ENCODE peak calls at places on chromosomes 5 and 9, in eight cellular contexts. V, A, G, Z, H, M, C and N are unnamed samples. For H3K9me3, the result is how much of the 10 kb centered on the place peaks cover.

GRCh38 chr5:176183321-176184074 is 54.7 kb upstream of the SIMC1 start:
- DNase-seq in H (no peak), M (no peak), Z (no peak), V (no peak), G (no peak), A (no peak), C (no peak), N (no peak)

GRCh38 chr9:130555968-130556367 is 23.4 kb upstream of the FUBP3 start:
- DNase-seq in Z (no peak), G (no peak), H (no peak), C (no peak), A (peak), V (no peak), M (no peak), N (no peak)

GRCh38 chr9:131274674-131275331 is 1.5 kb downstream of the FAM78A start:
- DNase-seq in V (peak), G (no peak), Z (no peak), C (peak), H (no peak), M (no peak), A (no peak), N (no peak)

GRCh38 chr5:51468196-51468595 is 84.9 kb downstream of the ISL1 start:
- DNase-seq in G (no peak), Z (no peak), C (no peak), V (no peak), M (no peak), A (no peak), H (no peak), N (no peak)

GRCh38 chr9:129406278-129407225 is 214.3 kb downstream of the C9orf50 start:
- DNase-seq in M (no peak), V (peak), Z (no peak), C (no peak), G (no peak), A (peak), H (peak), N (no peak)

GRCh38 chr9:38289486-38290275 is 102.8 kb upstream of the ALDH1B1 start:
- DNase-seq in A (no peak), V (no peak), Z (no peak), M (no peak), G (no peak), C (no peak), H (no peak), N (no peak)

GRCh38 chr9:130932220-130933069 is 6.6 kb downstream of the FIBCD1 start:
- DNase-seq in A (peak), V (no peak), M (no peak), Z (peak), C (peak), H (no peak), G (no peak), N (no peak)

GRCh38 chr5:137735531-137736284 is at the start of gene KLHL3:
- DNase-seq in V (peak), M (no peak), H (no peak), A (peak), G (no peak), C (peak), Z (peak), N (peak)

GRCh38 chr9:37036237-37037136 is 2.4 kb upstream of the PAX5 start:
- DNase-seq in M (no peak), V (peak), A (peak), C (no peak), Z (peak), H (no peak), G (no peak), N (no peak)

GRCh38 chr9:72203205-72203803 is 54.1 kb downstream of the GDA start:
- DNase-seq in V (no peak), C (no peak), Z (peak), M (no peak), A (peak), G (no peak), H (peak), N (no peak)

GRCh38 chr5:78829811-78830499 is 155.2 kb downstream of the ARSB start:
- DNase-seq in C (peak), H (no peak), V (no peak), A (no peak), M (peak), G (no peak), Z (no peak), N (no peak)

GRCh38 chr9:71725590-71726338 is 42.5 kb downstream of the CEMIP2 start:
- DNase-seq in C (no peak), A (peak), V (no peak), M (no peak), G (no peak), Z (no peak), H (peak), N (no peak)

GRCh38 chr9:90894956-90895687 is 93.5 kb downstream of the SYK start:
- DNase-seq in M (no peak), V (no peak), G (no peak), H (peak), C (no peak), A (peak), Z (peak), N (no peak)
- TF ChIP-seq CTCF in M (no peak), V (no peak), G (no peak), H (peak), C (peak), A (peak), Z (peak), N (no peak)

GRCh38 chr5:168415971-168416370 is 70.3 kb upstream of the RARS1 start:
- DNase-seq in C (no peak), G (no peak), V (no peak), A (no peak), M (no peak), Z (no peak), H (no peak), N (no peak)

GRCh38 chr5:168413596-168413995 is 72.7 kb upstream of the RARS1 start:
- DNase-seq in M (no peak), H (no peak), V (no peak), C (no peak), Z (no peak), A (no peak), G (no peak), N (no peak)

GRCh38 chr5:168420461-168420860 is 65.8 kb upstream of the RARS1 start:
- DNase-seq in V (no peak), C (no peak), Z (no peak), H (no peak), G (no peak), A (no peak), M (no peak), N (no peak)

GRCh38 chr5:168422431-168422830 is 63.8 kb upstream of the RARS1 start:
- DNase-seq in C (no peak), Z (no peak), A (no peak), M (no peak), V (no peak), H (peak), G (no peak), N (no peak)

DNA sequence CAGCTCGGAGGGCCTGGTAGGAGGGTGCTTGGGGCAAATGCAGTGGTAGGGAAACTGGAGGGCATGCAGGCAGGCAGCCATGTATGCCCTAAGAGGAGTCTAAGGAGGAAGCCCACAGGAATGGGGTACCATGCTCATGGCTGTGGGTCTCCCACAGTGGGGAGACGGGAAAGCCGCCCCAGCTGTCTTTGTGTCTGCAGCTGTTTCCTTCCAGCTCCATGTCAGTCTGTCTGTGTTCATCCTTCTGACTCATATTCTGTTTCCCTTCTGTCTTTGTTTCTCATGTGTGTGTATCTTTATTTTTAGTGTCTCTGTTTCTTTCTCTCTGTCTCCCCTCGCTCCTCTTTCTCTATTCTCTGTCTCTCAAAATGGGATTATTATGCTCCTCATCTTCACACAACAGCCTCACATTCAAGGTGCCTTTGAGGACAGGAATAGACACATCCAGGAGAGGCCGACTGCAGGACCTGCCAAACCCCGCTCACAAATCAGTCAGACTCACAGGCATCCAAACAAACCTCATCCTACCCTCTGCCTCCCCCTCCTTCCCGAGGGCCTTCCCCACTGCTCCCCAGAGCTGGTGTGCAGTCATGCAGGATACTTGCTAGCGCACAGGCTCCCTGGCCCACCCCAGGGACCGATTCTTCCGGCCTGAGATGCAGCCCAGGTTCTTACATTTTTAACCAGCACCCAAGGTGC is 68.4 kb upstream of the RARS1 start:
- DNase-seq in V (no peak), H (no peak), Z (no peak), G (no peak), A (no peak), M (no peak), C (no peak), N (no peak)
- H3K9me3 ChIP-seq in V (under half), H (under half), Z (under half), G (under half), A (under half), M (under half), C (under half), N (under half)

DNA sequence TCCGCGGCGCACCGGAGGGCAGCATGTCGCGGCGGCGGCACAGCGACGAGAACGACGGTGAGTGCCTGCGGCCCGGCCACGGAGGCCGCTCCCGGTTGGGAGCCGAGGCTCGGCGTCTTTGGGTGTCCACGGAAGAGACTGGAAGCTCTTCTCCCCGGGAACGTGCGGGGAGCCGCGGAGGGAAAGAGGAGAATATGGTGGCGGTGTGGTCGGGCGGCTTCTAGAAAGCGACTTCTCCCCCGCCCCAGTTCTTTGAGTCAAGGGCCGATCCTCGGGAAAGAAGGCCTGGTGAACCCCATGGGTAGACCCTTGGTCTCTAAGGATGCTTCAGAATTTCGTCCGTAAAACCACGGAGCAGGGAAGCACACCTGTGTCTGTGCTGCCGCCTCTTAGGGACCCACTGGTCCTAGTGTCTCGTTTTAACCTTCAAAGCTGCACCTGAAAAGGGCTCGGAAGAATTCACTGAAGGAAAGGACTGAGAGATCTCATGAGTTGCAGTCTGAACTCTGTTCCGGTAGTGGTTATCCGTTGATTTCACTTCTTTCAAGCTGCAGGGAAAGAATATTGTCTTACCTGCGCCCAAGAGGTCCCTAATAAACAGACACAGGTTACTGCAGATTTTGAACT is 351 bp downstream of the NCBP1 start:
- DNase-seq in M (no peak), G (no peak), C (no peak), H (no peak), A (no peak), V (no peak), Z (no peak), N (no peak)
- TF ChIP-seq CTCF in M (no peak), G (no peak), C (no peak), H (peak), A (no peak), V (no peak), Z (no peak), N (no peak)

DNA sequence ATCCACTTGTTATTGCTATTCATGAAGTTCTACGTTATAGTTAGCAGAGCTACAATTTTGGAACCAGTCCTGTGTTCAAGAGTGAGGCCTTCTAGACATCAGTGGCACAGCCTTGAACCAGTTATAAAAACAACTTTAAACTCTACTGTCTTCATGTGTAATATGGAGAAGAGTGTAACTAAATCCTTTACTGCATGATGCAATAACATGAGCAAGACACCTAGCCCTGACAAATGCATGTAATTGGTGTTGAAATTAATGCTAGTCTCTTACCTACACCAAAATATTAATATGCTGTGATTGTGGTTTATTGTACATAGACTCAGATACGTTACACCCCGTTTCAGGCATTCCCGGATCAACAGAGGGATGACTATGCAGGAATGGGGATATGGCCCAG is 654.6 kb downstream of the IRX1 start:
- DNase-seq in G (no peak), M (no peak), A (no peak), Z (no peak), C (no peak), H (no peak), V (no peak), N (no peak)
- H3K9me3 ChIP-seq in G (under half), M (under half), A (under half), Z (under half), C (under half), H (under half), V (under half), N (under half)

GRCh38 chr9:76459691-76460635 is 981 bp downstream of the GCNT1 start:
- DNase-seq in H (peak), V (peak), M (no peak), A (peak), Z (peak), G (no peak), C (peak), N (no peak)
- TF ChIP-seq CTCF in H (no peak), V (no peak), M (no peak), A (peak), Z (peak), G (no peak), C (peak), N (no peak)

GRCh38 chr5:131377785-131378325 is 114.0 kb downstream of the CDC42SE2 start:
- DNase-seq in M (no peak), H (no peak), V (no peak), Z (no peak), A (no peak), G (no peak), C (no peak), N (no peak)

GRCh38 chr5:131379071-131379538 is 115.3 kb downstream of the CDC42SE2 start:
- DNase-seq in A (no peak), H (peak), M (no peak), Z (no peak), G (no peak), V (no peak), C (no peak), N (no peak)

GRCh38 chr5:131368866-131369265 is 105.0 kb downstream of the CDC42SE2 start:
- DNase-seq in Z (no peak), M (no peak), A (no peak), H (no peak), G (no peak), C (no peak), V (no peak), N (no peak)

GRCh38 chr5:131375351-131375750 is 111.5 kb downstream of the CDC42SE2 start:
- DNase-seq in H (no peak), A (no peak), V (no peak), G (no peak), M (no peak), Z (no peak), C (no peak), N (no peak)

DNA sequence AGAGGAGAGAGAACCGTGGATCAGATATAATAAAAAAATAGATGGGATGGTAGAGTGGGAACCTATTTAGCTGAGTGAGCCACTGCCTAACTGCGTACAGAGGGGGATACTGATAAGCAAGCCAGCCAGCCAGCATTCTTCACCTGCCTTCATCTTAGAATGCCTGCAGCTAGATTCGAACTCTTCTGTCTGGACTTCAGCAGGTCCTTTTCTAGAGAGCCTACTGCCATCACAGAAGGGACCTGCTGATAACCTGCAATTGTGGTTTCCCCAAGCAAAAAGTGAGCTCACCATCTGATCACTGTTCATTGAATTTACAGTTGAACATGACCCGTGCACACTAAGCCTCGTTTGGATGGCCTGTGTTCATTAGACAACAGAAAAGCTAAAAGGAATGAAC is 109.4 kb downstream of the CDC42SE2 start:
- DNase-seq in M (no peak), C (no peak), H (no peak), Z (no peak), A (no peak), G (no peak), V (no peak), N (no peak)
- H3K9me3 ChIP-seq in M (under half), C (under half), H (under half), Z (under half), A (under half), G (under half), V (under half), N (under half)

DNA sequence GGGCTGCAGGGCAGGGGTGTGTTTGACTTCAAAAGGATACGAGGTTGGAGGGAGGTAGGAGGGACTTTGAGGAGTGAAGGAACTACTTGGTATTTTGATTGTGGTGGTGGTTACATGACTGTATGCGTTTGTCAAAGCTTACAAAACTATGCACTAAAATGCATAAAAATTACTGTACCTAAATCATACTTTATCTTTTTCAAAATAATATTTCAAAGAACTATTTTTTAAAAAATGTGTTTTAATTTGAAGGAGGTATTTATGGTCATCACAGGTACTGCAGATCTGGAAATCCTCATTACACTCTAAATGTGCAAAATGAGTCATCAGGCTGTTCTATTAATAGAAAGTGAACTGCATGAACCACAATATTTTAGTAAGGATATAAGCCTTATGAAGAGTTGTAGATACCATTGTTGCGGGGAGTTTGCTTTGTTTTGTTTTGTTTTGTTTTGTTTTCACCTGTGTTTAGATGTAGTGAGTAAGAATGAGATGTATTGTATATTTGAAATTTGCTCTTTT is 116.9 kb downstream of the ARRDC3 start:
- DNase-seq in G (no peak), V (no peak), A (no peak), C (no peak), Z (no peak), H (peak), M (no peak), N (no peak)
- TF ChIP-seq CTCF in G (peak), V (no peak), A (peak), C (peak), Z (no peak), H (no peak), M (peak), N (no peak)

GRCh38 chr9:96738147-96739027 is 39.5 kb downstream of the ZNF510 start:
- DNase-seq in C (no peak), G (no peak), A (no peak), M (no peak), H (no peak), V (no peak), Z (no peak), N (no peak)
- H3K9me3 ChIP-seq in C (half or more), G (half or more), A (under half), M (under half), H (half or more), V (under half), Z (under half), N (half or more)

DNA sequence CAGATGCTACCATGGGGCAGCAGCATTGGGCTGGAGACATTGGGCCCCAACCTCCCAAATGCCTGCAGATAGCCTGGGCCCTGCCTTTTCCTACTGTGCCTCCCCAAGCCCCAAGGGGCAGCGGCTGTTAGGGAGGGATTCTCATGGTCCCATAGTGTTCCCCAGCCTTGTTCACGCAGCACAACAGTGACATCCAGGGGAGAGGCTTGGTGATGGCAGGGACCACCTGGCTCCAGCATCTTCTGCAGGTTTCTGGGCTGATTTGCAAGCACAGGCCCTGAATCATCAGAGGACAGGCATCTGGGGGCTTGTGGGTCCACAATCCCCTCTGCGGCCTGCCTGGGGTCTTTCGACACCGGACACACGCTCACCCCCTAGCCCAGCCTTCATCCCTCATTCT is 354.6 kb downstream of the SLIT3 start:
- DNase-seq in H (no peak), M (no peak), A (no peak), V (no peak), C (no peak), Z (peak), G (no peak), N (no peak)
- TF ChIP-seq CTCF in H (no peak), M (no peak), A (no peak), V (no peak), C (peak), Z (peak), G (no peak), N (no peak)